ENCODE peak calls at places on chromosomes 13 and 19, in eight cellular contexts. Z, K, B, Y, E, P, H and T are unnamed samples.

GRCh38 chr13:20191902-20192469 is 752 bp downstream of the GJB2 start:
- DNase-seq in B (no peak), P (no peak), Z (peak; percentile 53), H (no peak), Y (no peak), E (no peak), K (peak; percentile 47), T (peak; percentile 67)

GRCh38 chr13:37510441-37510840 is 88.1 kb downstream of the POSTN start:
- DNase-seq in P (no peak), H (no peak), E (no peak), Z (no peak), B (no peak), Y (peak; percentile 7), K (no peak), T (no peak)

GRCh38 chr13:33537691-33538090 is 252.1 kb upstream of the STARD13 start:
- DNase-seq in E (no peak), B (no peak), H (no peak), Y (no peak), Z (no peak), K (no peak), P (no peak), T (no peak)

GRCh38 chr13:102948006-102948405 is 102.2 kb downstream of the ERCC5 start:
- DNase-seq in Z (no peak), B (no peak), P (peak; percentile 16), Y (no peak), H (no peak), K (no peak), E (no peak), T (no peak)

GRCh38 chr19:48629297-48629598 is 7.9 kb downstream of the DBP start:
- DNase-seq in K (no peak), H (no peak), E (no peak), P (no peak), Y (no peak), B (no peak), Z (no peak), T (peak; percentile 52)

GRCh38 chr13:93066187-93066586 is 160.4 kb upstream of the GPC6 start:
- DNase-seq in H (no peak), E (no peak), K (no peak), Z (no peak), B (no peak), Y (no peak), P (peak; percentile 87), T (no peak)

GRCh38 chr19:45087531-45087930 is 5.4 kb upstream of the PPP1R37 start:
- DNase-seq in E (no peak), B (no peak), Y (no peak), K (no peak), H (no peak), Z (no peak), P (no peak), T (no peak)

GRCh38 chr19:6712692-6713670 is 7.5 kb downstream of the C3 start:
- DNase-seq in P (no peak), K (no peak), Y (no peak), Z (no peak), E (no peak), H (no peak), B (no peak), T (no peak)

GRCh38 chr19:1168877-1169791 is 4.9 kb downstream of the SBNO2 start:
- DNase-seq in H (no peak), Z (peak; percentile 25), K (peak; percentile 14), E (no peak), P (peak; percentile 46), B (no peak), Y (peak; percentile 46), T (peak; percentile 94)

GRCh38 chr13:113672002-113672651 is 5.1 kb downstream of the GRK1 start:
- DNase-seq in Z (peak; percentile 12), K (no peak), E (no peak), P (no peak), Y (no peak), H (no peak), B (no peak), T (no peak)

GRCh38 chr19:58332697-58333096 is 5.9 kb downstream of the ZSCAN22 start:
- DNase-seq in H (no peak), Y (no peak), B (no peak), P (no peak), Z (no peak), K (no peak), E (no peak), T (no peak)

GRCh38 chr13:23915308-23915707 is 18.0 kb upstream of the C1QTNF9B start:
- DNase-seq in H (no peak), K (no peak), E (no peak), Y (no peak), Z (no peak), P (no peak), B (no peak), T (peak; percentile 71)

GRCh38 chr13:97250560-97250959 is 28.4 kb downstream of the MBNL2 start:
- DNase-seq in Z (no peak), K (no peak), E (no peak), P (no peak), B (no peak), H (no peak), Y (no peak), T (no peak)

GRCh38 chr13:60756306-60756705 is 359.3 kb downstream of the TDRD3 start:
- DNase-seq in K (no peak), E (no peak), Y (peak; percentile 15), Z (no peak), P (peak; percentile 31), B (no peak), H (no peak), T (peak; percentile 63)

GRCh38 chr19:336067-336614 is 8.5 kb downstream of the MIER2 start:
- DNase-seq in H (no peak), Z (no peak), E (no peak), Y (no peak), K (no peak), B (no peak), P (no peak), T (no peak)